ENCODE peak calls at places on chromosome 9, in nine cellular contexts. G is fibroblast of pulmonary artery; X is CD8-positive, alpha-beta memory T cell; N is GM12865; J is skeletal muscle cell; C is pancreas; U is ovary; O is SJCRH30; A is AG10803. T is an unnamed sample.

GRCh38 chr9:81145331-81145963 is 543.9 kb downstream of the TLE1 start:
- DNase-seq in G (no peak), X (no peak), N (no peak), J (peak; percentile 45), C (no peak), U (no peak), O (no peak), A (no peak), T (no peak)

GRCh38 chr9:16184964-16185646 is 632.3 kb downstream of the CCDC171 start:
- DNase-seq in G (no peak), X (no peak), N (peak; percentile 79), J (no peak), C (no peak), U (no peak), O (no peak), A (no peak), T (peak; percentile 23)

GRCh38 chr9:129576546-129577543 is 44.1 kb downstream of the C9orf50 start:
- DNase-seq in G (peak; percentile 92), X (no peak), N (no peak), J (peak; percentile 47), C (no peak), U (peak; percentile 48), O (peak; percentile 41), A (peak; percentile 86), T (no peak)

GRCh38 chr9:130834371-130835311 is at the start of gene ABL1:
- DNase-seq in G (peak; percentile 88), X (peak; percentile 52), N (peak; percentile 92), J (peak; percentile 71), C (peak; percentile 64), U (peak; percentile 85), O (peak; percentile 88), A (peak; percentile 83), T (peak; percentile 56)

GRCh38 chr9:21096172-21096900 is 18.6 kb upstream of the IFNB1 start:
- DNase-seq in G (peak; percentile 69), X (peak; percentile 9), N (peak; percentile 64), J (peak; percentile 29), C (no peak), U (no peak), O (no peak), A (peak; percentile 61), T (peak; percentile 41)

GRCh38 chr9:122402403-122403268 is 31.8 kb downstream of the PTGS1 start:
- DNase-seq in G (peak; percentile 99), X (no peak), N (no peak), J (peak; percentile 91), C (no peak), U (no peak), O (peak; percentile 46), A (peak; percentile 89), T (no peak)

GRCh38 chr9:78130004-78130403 is 98.4 kb upstream of the GNAQ start:
- DNase-seq in G (peak; percentile 63), X (no peak), N (no peak), J (no peak), C (no peak), U (no peak), O (peak; percentile 52), A (peak; percentile 29), T (peak; percentile 41)

GRCh38 chr9:133982971-133983720 is 9.0 kb downstream of the VAV2 start:
- DNase-seq in G (no peak), X (no peak), N (no peak), J (no peak), C (no peak), U (peak; percentile 27), O (no peak), A (no peak), T (no peak)

GRCh38 chr9:87556821-87557220 is 59.2 kb downstream of the DAPK1 start:
- DNase-seq in G (no peak), X (no peak), N (peak; percentile 46), J (no peak), C (no peak), U (no peak), O (no peak), A (no peak), T (no peak)

GRCh38 chr9:86246752-86247161 is 12.7 kb downstream of the C9orf153 start:
- DNase-seq in G (no peak), X (no peak), N (peak; percentile 89), J (no peak), C (no peak), U (no peak), O (peak; percentile 46), A (peak; percentile 13), T (no peak)

GRCh38 chr9:69035438-69036316 is at the start of gene FXN:
- DNase-seq in G (peak; percentile 85), X (peak; percentile 66), N (peak; percentile 92), J (peak; percentile 45), C (peak; percentile 73), U (peak; percentile 90), O (peak; percentile 86), A (peak; percentile 80), T (peak; percentile 69)

GRCh38 chr9:69040646-69041045 is 5.1 kb downstream of the FXN start:
- DNase-seq in G (no peak), X (no peak), N (no peak), J (no peak), C (no peak), U (no peak), O (no peak), A (no peak), T (no peak)

GRCh38 chr9:69036319-69036718 is 767 bp downstream of the FXN start:
- DNase-seq in G (peak; percentile 12), X (no peak), N (peak; percentile 45), J (no peak), C (peak; percentile 25), U (peak; percentile 56), O (no peak), A (no peak), T (no peak)

GRCh38 chr9:69034071-69034470 is 1.5 kb upstream of the FXN start:
- DNase-seq in G (no peak), X (no peak), N (no peak), J (no peak), C (no peak), U (no peak), O (no peak), A (no peak), T (no peak)

DNA sequence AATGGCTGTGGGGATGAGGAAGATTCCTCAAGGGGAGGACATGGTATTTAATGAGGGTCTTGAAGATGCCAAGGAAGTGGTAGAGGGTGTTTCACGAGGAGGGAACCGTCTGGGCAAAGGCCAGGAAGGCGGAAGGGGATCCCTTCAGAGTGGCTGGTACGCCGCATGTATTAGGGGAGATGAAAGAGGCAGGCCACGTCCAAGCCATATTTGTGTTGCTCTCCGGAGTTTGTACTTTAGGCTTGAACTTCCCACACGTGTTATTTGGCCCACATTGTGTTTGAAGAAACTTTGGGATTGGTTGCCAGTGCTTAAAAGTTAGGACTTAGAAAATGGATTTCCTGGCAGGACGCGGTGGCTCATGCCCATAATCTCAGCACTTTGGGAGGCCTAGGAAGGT is 1.2 kb downstream of the FXN start:
- DNase-seq in G (no peak), X (no peak), N (no peak), J (no peak), C (no peak), U (peak; percentile 54), O (no peak), A (no peak), T (no peak)
- H3K4me3 ChIP-seq in G (peak overlapping the region; percentile 92), X (peak overlapping the region; percentile 80), N (peak overlapping the region; percentile 85), J (peak overlapping the region; percentile 73), C (peak overlapping the region; percentile 47), U (no peak overlapping the region), O (peak overlapping the region; percentile 74), A (peak overlapping the region; percentile 94), T (peak overlapping the region; percentile 87)

DNA sequence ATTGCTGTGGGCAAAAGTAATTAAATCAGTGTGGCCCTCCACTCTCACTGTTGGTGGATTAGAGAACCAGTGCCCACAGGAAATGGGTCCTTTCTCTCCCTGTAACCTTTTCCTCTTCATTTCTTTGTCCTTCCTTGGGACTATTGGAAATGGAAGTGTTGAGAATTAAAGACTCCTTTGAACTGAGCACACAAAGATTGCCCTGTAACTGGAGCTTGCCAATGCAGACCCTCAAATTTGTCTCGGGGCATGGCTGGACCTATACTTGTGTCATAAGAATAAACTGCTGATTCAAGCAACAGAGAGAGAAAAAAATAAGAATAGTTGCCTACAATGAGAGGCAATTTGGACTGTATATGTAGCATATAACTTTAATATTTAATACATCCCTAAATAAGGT is 13.7 kb downstream of the KCNV2 start:
- DNase-seq in G (no peak), X (no peak), N (no peak), J (no peak), C (no peak), U (no peak), O (no peak), A (no peak), T (no peak)
- H3K4me3 ChIP-seq in G (no peak overlapping the region), X (no peak overlapping the region), N (no peak overlapping the region), J (no peak overlapping the region), C (no peak overlapping the region), U (no peak overlapping the region), O (no peak overlapping the region), A (no peak overlapping the region), T (no peak overlapping the region)

DNA sequence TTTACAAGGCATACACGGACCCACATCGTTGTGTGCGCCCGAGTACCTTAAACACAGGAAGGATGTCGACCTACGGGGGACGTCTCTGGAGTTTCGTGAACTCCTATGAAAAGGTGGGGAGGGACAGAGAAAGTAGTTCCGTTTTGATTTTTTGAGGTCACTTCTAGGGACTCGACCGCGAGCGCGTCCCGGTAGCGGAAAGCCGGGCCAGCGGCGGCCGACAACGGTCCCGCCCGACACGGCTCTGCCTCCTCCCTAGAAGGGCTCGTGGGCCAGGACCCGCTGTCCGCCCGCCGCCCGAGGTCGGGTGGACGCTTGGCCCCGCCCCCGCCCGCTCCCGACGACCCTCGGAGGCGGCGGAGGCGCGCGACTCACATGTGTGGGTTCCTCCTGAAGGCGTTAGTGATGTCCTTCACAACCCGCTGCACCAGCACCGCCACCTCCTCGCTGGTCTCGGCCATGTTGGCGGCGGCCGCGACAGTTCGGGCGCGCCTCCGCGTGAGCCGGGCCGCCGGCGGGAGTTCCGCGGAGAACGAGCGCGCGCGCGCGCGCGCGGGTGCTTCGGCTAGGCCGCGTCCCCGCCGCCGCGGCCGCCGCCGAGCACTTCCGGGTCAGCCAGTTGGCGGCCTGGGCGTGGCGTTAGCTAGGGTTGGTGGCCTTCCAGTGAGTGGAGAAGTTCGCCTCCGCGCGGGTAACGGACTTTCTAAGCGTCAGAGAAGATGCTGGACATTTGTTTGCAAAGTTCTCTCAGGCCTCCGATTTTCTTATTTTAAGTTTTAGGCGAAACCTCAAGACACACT is at the start of gene PTAR1:
- DNase-seq in G (peak; percentile 90), X (peak; percentile 84), N (peak; percentile 95), J (peak; percentile 67), C (peak; percentile 88), U (peak; percentile 95), O (peak; percentile 96), A (peak; percentile 88), T (peak; percentile 86)
- H3K4me3 ChIP-seq in G (peak within 1 kb of the TSS; percentile 92), X (peak within 1 kb of the TSS; percentile 75), N (peak within 1 kb of the TSS; percentile 95), J (peak within 1 kb of the TSS; percentile 89), C (peak within 1 kb of the TSS; percentile 79), U (peak within 1 kb of the TSS; percentile 68), O (peak within 1 kb of the TSS; percentile 94), A (peak within 1 kb of the TSS; percentile 90), T (peak within 1 kb of the TSS; percentile 87)

DNA sequence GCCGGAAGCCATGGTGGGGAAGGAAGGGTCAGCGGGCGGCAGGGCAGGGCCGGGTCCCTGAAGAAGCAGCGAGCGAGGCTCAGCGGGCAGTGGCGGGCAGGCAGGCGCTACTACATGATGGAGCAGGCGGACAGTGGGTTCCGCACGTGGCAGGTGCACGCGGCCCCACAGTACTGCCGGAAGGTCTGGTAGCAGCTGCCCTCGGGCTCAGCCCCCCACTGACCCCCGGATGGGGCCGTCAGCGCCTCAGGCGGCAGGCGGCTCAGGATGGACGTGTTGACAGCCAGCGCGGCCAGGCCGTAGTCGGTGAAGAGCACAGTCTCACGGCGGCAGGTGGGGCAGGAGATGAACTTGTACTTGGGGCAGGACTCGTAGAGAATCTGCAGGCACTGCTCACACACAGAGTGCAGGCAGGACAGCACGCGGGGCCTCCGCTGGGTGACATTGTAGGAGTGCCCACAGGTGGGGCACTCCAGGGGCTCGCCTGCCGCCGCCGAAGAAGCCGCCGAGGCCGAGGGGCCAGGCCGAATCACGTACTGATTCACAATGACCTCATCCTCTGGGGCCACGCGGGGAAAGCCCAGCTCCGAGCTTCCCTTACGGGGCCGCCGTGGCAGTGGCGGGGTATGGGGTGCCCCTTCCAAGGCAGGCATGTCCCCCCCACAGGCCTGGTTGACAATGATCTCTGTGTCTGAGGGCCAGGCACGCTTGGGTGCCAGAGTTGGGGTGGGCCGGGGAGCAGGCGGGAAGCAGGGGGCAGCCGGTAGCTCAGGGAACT is 1.5 kb downstream of the RNF208 start:
- DNase-seq in G (no peak), X (no peak), N (no peak), J (no peak), C (no peak), U (no peak), O (peak; percentile 54), A (no peak), T (no peak)
- H3K4me3 ChIP-seq in G (no peak overlapping the region), X (no peak overlapping the region), N (no peak overlapping the region), J (no peak overlapping the region), C (no peak overlapping the region), U (no peak overlapping the region), O (no peak overlapping the region), A (no peak overlapping the region), T (no peak overlapping the region)